ENCODE peak calls at places on chromosomes 3 and 15, in four cellular contexts. I is cardiac muscle cell, G is neural crest cell, C is pancreas. V is an unnamed sample.

GRCh38 chr3:129051776-129052400 is 8.7 kb upstream of the GP9 start:
- DNase-seq in C (no peak), G (no peak), I (no peak), V (no peak)

GRCh38 chr3:120280026-120280425 is 5.0 kb downstream of the GPR156 start:
- DNase-seq in G (no peak), I (no peak), C (no peak), V (no peak)

GRCh38 chr15:89783111-89783860 is 7.2 kb downstream of the MESP2 start:
- DNase-seq in G (no peak), C (peak; percentile 84), I (peak; percentile 87), V (no peak)

GRCh38 chr3:54710954-54711353 is 216.9 kb downstream of the LRTM1 start:
- DNase-seq in G (no peak), I (no peak), C (no peak), V (no peak)

GRCh38 chr3:30720586-30721313 is 114.3 kb downstream of the TGFBR2 start:
- DNase-seq in G (no peak), I (no peak), C (no peak), V (no peak)

GRCh38 chr3:85662462-85662861 is 703.7 kb downstream of the CADM2 start:
- DNase-seq in C (no peak), I (no peak), G (no peak), V (no peak)

GRCh38 chr3:61080737-61081445 is 170.4 kb downstream of the FHIT start:
- DNase-seq in G (no peak), C (no peak), I (no peak), V (no peak)

GRCh38 chr15:50452927-50453326 is 28.7 kb downstream of the USP8 start:
- DNase-seq in I (peak; percentile 76), G (no peak), C (no peak), V (no peak)

GRCh38 chr3:166284994-166285393 is 447.8 kb upstream of the BCHE start:
- DNase-seq in C (no peak), G (no peak), I (peak; percentile 43), V (no peak)

GRCh38 chr3:120180731-120181412 is 86.6 kb upstream of the GSK3B start:
- DNase-seq in G (no peak), I (no peak), C (no peak), V (no peak)

GRCh38 chr3:68771683-68772082 is 160.7 kb downstream of the TAFA4 start:
- DNase-seq in G (no peak), I (no peak), C (no peak), V (no peak)

GRCh38 chr3:42472555-42472954 is 29.9 kb upstream of the VIPR1 start:
- DNase-seq in G (no peak), C (no peak), I (no peak), V (no peak)

GRCh38 chr3:143234521-143234920 is 115.0 kb downstream of the CHST2 start:
- DNase-seq in C (no peak), G (no peak), I (peak; percentile 36), V (no peak)

GRCh38 chr3:193190387-193190786 is 50.6 kb upstream of the PLAAT1 start:
- DNase-seq in C (no peak), G (peak; percentile 13), I (peak; percentile 36), V (no peak)

GRCh38 chr15:66085128-66085527 is 168.4 kb downstream of the MEGF11 start:
- DNase-seq in C (no peak), G (peak; percentile 37), I (no peak), V (no peak)

GRCh38 chr3:196660381-196661166 is 21.1 kb downstream of the NRROS start:
- DNase-seq in C (peak; percentile 81), G (no peak), I (no peak), V (no peak)

GRCh38 chr15:77753238-77753873 is 120.6 kb upstream of the LINGO1 start:
- DNase-seq in C (no peak), G (peak; percentile 73), I (peak; percentile 56), V (no peak)

GRCh38 chr3:72907851-72908620 is 20.2 kb downstream of the GXYLT2 start:
- DNase-seq in I (peak; percentile 93), C (no peak), G (no peak), V (no peak)

GRCh38 chr3:13705702-13706280 is 156.9 kb downstream of the FBLN2 start:
- DNase-seq in I (no peak), G (no peak), C (peak; percentile 4), V (peak; percentile 24)

GRCh38 chr3:155640098-155640497 is 104.8 kb downstream of the PLCH1 start:
- DNase-seq in C (no peak), G (no peak), I (no peak), V (no peak)

GRCh38 chr3:23341147-23341838 is 138.2 kb downstream of the UBE2E2 start:
- DNase-seq in G (no peak), C (no peak), I (no peak), V (no peak)

GRCh38 chr3:117761992-117762944 is 1052.7 kb downstream of the TUSC7 start:
- DNase-seq in C (no peak), I (no peak), G (no peak), V (no peak)

GRCh38 chr15:77966540-77967290 is 110.8 kb downstream of the TBC1D2B start:
- DNase-seq in I (peak; percentile 46), G (peak; percentile 64), C (no peak), V (no peak)

DNA sequence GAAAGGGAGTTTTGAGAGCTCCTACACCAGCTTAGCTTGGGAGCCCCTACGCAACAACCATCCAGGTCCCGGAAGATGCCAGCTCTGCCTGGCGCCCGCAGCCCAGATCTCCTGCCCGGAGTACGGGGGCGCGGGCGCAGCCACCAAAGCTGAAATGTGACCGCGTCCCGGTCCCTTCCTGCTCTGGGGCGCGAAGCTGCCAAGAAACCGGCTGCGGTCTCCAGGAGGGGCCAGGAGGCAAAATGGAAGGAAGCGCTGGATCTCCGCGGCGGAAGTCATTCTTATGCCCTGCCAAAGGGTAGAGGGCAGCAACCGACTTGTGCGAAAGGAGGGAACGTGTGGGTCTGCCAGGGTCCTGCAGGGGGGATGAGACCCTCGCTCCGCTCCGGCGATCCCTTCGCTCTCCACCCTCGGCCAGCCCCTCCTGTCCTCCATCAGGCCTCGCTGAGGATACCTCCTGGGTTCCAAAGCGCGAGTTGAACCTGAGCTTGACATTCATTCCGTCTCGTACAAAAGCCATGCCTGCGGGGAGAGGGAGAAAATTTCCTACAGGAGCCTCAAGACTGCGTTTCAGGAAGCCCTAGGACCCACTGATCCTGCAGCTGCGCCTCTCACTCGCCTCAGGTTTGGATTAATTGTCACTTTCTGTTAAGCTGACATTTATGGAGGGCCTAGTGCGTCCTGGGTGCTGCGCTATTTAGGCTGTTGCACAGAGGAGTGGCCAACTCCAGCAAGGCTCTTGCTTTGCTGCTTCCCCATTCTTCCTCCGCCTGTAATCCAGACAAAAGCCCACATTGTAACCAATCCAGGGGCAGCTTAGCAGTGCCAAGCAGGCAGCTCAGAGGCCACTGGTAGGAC is 98.3 kb upstream of the VGLL3 start:
- DNase-seq in G (no peak), C (peak; percentile 77), I (peak; percentile 93), V (peak; percentile 65)
- TF ChIP-seq CTCF in G (no peak), C (no peak), I (no peak), V (no peak)

GRCh38 chr3:62659660-62660059 is 215.6 kb downstream of the CADPS start:
- DNase-seq in I (no peak), C (no peak), G (no peak), V (no peak)
- TF ChIP-seq CTCF in I (peak; percentile 7), C (no peak), G (no peak), V (no peak)

GRCh38 chr15:42148808-42149492 is 7.5 kb downstream of the PLA2G4F start:
- DNase-seq in C (no peak), I (no peak), G (no peak), V (no peak)

GRCh38 chr15:42150246-42150970 is 6.0 kb downstream of the PLA2G4F start:
- DNase-seq in C (no peak), G (no peak), I (no peak), V (no peak)

GRCh38 chr15:42151012-42151615 is 5.3 kb downstream of the PLA2G4F start:
- DNase-seq in G (no peak), I (no peak), C (no peak), V (no peak)

GRCh38 chr15:42151736-42152135 is 4.7 kb downstream of the PLA2G4F start:
- DNase-seq in I (peak; percentile 12), G (no peak), C (no peak), V (no peak)

GRCh38 chr15:42149493-42150245 is 6.8 kb downstream of the PLA2G4F start:
- DNase-seq in G (no peak), I (no peak), C (no peak), V (no peak)
- TF ChIP-seq CTCF in G (no peak), I (no peak), C (no peak), V (no peak)

GRCh38 chr3:59149166-59149565 is 99.3 kb upstream of the CFAP20DC start:
- DNase-seq in I (no peak), C (no peak), G (no peak), V (no peak)

GRCh38 chr3:59138966-59139365 is 89.1 kb upstream of the CFAP20DC start:
- DNase-seq in C (no peak), I (no peak), G (no peak), V (no peak)

GRCh38 chr3:59142581-59142980 is 92.8 kb upstream of the CFAP20DC start:
- DNase-seq in I (peak; percentile 3), C (no peak), G (no peak), V (no peak)

GRCh38 chr3:59143447-59143846 is 93.6 kb upstream of the CFAP20DC start:
- DNase-seq in G (no peak), C (no peak), I (no peak), V (no peak)
- TF ChIP-seq CTCF in G (peak; percentile 32), C (no peak), I (no peak), V (no peak)

DNA sequence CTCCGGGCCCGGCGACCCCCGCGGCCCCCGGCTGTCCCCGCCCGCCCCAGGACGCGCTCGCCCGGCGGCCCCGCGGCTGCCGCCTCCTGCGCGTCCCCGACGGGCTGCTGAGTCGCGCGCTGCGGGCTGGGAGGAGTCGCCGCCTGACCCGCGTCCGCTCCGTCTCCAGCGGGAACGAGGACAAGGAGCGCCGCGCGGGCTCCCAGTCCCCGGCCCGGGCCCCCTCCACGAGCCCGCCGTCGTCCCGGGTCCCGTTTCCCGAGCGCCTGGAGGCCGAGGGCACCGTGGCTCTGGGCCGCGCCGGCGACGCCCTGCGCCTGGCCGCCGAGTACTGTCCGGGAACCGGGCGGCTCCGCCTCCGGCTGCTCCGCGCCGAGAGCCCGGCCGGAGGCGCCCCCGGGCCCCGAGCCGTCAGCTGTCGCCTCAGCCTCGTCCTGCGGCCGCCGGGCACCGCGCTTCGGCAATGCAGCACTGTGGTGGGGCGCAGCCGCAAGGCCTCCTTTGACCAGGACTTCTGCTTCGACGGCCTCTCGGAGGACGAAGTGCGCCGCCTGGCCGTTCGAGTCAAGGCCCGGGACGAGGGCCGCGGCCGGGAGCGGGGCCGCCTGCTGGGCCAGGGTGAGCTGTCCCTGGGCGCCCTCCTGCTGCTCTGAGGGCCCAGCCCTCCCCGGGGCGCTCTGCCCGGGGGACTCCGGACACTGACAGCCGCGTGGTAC is 1.5 kb downstream of the C2CD4A start:
- DNase-seq in G (peak; percentile 41), C (peak; percentile 87), I (peak; percentile 50), V (no peak)
- TF ChIP-seq CTCF in G (peak; percentile 41), C (no peak), I (peak; percentile 12), V (peak; percentile 14)

GRCh38 chr3:141408596-141408995 is 40.3 kb downstream of the ZBTB38 start:
- DNase-seq in I (no peak), C (no peak), G (no peak), V (no peak)

GRCh38 chr3:141412087-141412935 is 44.0 kb downstream of the ZBTB38 start:
- DNase-seq in I (peak; percentile 80), C (no peak), G (peak; percentile 12), V (no peak)

GRCh38 chr3:141412936-141413354 is 44.6 kb downstream of the ZBTB38 start:
- DNase-seq in G (no peak), I (peak; percentile 94), C (peak; percentile 95), V (peak; percentile 84)

GRCh38 chr3:141410861-141411771 is 42.8 kb downstream of the ZBTB38 start:
- DNase-seq in I (peak; percentile 52), G (no peak), C (no peak), V (no peak)

GRCh38 chr3:141410408-141410807 is 42.1 kb downstream of the ZBTB38 start:
- DNase-seq in G (no peak), I (peak; percentile 88), C (no peak), V (no peak)
- TF ChIP-seq CTCF in G (no peak), I (no peak), C (no peak), V (no peak)

V was measured in breast epithelium.